ENCODE peak calls at places on chromosomes 7 and 10, in six cellular contexts. R is lower lobe of right lung; C is Caco-2; Q is thyroid gland; D is T-helper 2 cell; E is stimulated activated CD4-positive, alpha-beta T cell treated with anti-CD3 and anti-CD28 coated beads, Interleukin-4, amount 100 ng/mL, for 1 hour. V is an unnamed sample.

GRCh38 chr7:33651998-33652397 is 253.3 kb upstream of the BMPER start:
- DNase-seq in R (no peak), Q (no peak), D (no peak), E (no peak), C (no peak), V (no peak)

GRCh38 chr10:103772096-103772845 is 83.1 kb downstream of the SH3PXD2A start:
- DNase-seq in D (peak), Q (peak), E (peak), R (peak), C (peak), V (peak)

GRCh38 chr10:105950410-105950809 is 1214.1 kb downstream of the SORCS1 start:
- DNase-seq in E (peak), C (peak), R (peak), Q (peak), D (no peak), V (no peak)

GRCh38 chr7:47366960-47367359 is 215.0 kb downstream of the TNS3 start:
- DNase-seq in C (no peak), Q (no peak), E (no peak), D (no peak), R (no peak), V (no peak)

GRCh38 chr7:21092923-21093702 is 306.4 kb upstream of the SP8 start:
- DNase-seq in Q (no peak), D (no peak), E (no peak), R (no peak), C (no peak), V (no peak)

GRCh38 chr7:112888781-112889180 is 98.6 kb upstream of the TMEM168 start:
- DNase-seq in R (no peak), D (no peak), E (no peak), C (no peak), Q (no peak), V (no peak)

GRCh38 chr10:91034042-91034441 is 113.2 kb upstream of the ANKRD1 start:
- DNase-seq in R (no peak), E (no peak), Q (no peak), C (no peak), D (peak), V (no peak)

GRCh38 chr7:134660961-134661376 is 14.3 kb downstream of the BPGM start:
- DNase-seq in Q (no peak), R (no peak), D (no peak), E (no peak), C (no peak), V (no peak)

GRCh38 chr7:13988765-13989137 is 715 bp downstream of the ETV1 start:
- DNase-seq in C (no peak), D (no peak), R (no peak), Q (peak), E (no peak), V (no peak)

GRCh38 chr7:95922191-95922590 is 149.8 kb downstream of the DYNC1I1 start:
- DNase-seq in E (no peak), C (no peak), R (no peak), Q (no peak), D (no peak), V (no peak)

GRCh38 chr7:149733131-149733531 is 40.3 kb downstream of the ZNF467 start:
- DNase-seq in R (peak), E (no peak), Q (no peak), C (no peak), D (no peak), V (no peak)

GRCh38 chr10:12709516-12709915 is 292.0 kb downstream of the CCDC3 start:
- DNase-seq in E (no peak), D (no peak), Q (no peak), R (no peak), C (no peak), V (no peak)

GRCh38 chr7:14835399-14835798 is 67.2 kb downstream of the DGKB start:
- DNase-seq in C (no peak), R (no peak), Q (no peak), E (no peak), D (no peak), V (no peak)

GRCh38 chr10:3117486-3117885 is 50.1 kb downstream of the PFKP start:
- DNase-seq in R (no peak), Q (no peak), E (no peak), D (no peak), C (no peak), V (no peak)

GRCh38 chr10:113680172-113681111 is 730 bp downstream of the CASP7 start:
- DNase-seq in E (peak), Q (peak), D (peak), C (peak), R (peak), V (peak)

GRCh38 chr10:3955954-3956617 is 171.1 kb upstream of the KLF6 start:
- DNase-seq in R (no peak), D (no peak), E (no peak), C (no peak), Q (peak), V (no peak)

V was measured in stimulated activated naive CD4-positive, alpha-beta T cell treated with Interleukin-2 at 50 U/mL for 16 hours.